ENCODE peak calls at places on chromosomes 1 and 21, in six cellular contexts. One of them, this sample, is unnamed.
A peak's percentile ranks its signal among the peaks of the same experiment; 100 is the strongest.

GRCh38 chr1:17765444-17766411 is 10.6 kb downstream of the ACTL8 start:
- DNase-seq in T-helper 2 cell: no peak
- DNase-seq in NCI-H460: no peak
- DNase-seq in testis: no peak
- DNase-seq in aorta: peak; percentile 82
- DNase-seq in T1000: peak; percentile 82
- DNase-seq in this sample: peak; percentile 93

GRCh38 chr1:57102957-57103356 is 137.1 kb upstream of the C8B start:
- DNase-seq in T-helper 2 cell: no peak
- DNase-seq in testis: no peak
- DNase-seq in T1000: no peak
- DNase-seq in aorta: no peak
- DNase-seq in NCI-H460: no peak
- DNase-seq in this sample: no peak

GRCh38 chr1:63112155-63112914 is 210.0 kb upstream of the FOXD3 start:
- DNase-seq in T1000: peak; percentile 41
- DNase-seq in NCI-H460: no peak
- DNase-seq in aorta: no peak
- DNase-seq in testis: no peak
- DNase-seq in T-helper 2 cell: no peak
- DNase-seq in this sample: peak; percentile 84

GRCh38 chr1:99177465-99177864 is 86.8 kb upstream of the PLPPR4 start:
- DNase-seq in T1000: no peak
- DNase-seq in testis: no peak
- DNase-seq in NCI-H460: no peak
- DNase-seq in aorta: no peak
- DNase-seq in T-helper 2 cell: no peak
- DNase-seq in this sample: no peak

GRCh38 chr21:43906585-43907370 is 41.8 kb downstream of the AGPAT3 start:
- DNase-seq in NCI-H460: no peak
- DNase-seq in aorta: peak; percentile 61
- DNase-seq in testis: no peak
- DNase-seq in T1000: no peak
- DNase-seq in T-helper 2 cell: no peak
- DNase-seq in this sample: no peak

GRCh38 chr1:245180496-245180895 is 25.7 kb downstream of the KIF26B start:
- DNase-seq in testis: no peak
- DNase-seq in T-helper 2 cell: no peak
- DNase-seq in T1000: no peak
- DNase-seq in NCI-H460: no peak
- DNase-seq in aorta: no peak
- DNase-seq in this sample: no peak

GRCh38 chr1:207933205-207933800 is 22.4 kb upstream of the CD34 start:
- DNase-seq in aorta: no peak
- DNase-seq in T-helper 2 cell: no peak
- DNase-seq in T1000: no peak
- DNase-seq in NCI-H460: no peak
- DNase-seq in testis: no peak
- DNase-seq in this sample: no peak

GRCh38 chr1:42114229-42114628 is 39.0 kb upstream of the GUCA2B start:
- DNase-seq in NCI-H460: no peak
- DNase-seq in T-helper 2 cell: no peak
- DNase-seq in aorta: no peak
- DNase-seq in T1000: no peak
- DNase-seq in testis: no peak
- DNase-seq in this sample: no peak

GRCh38 chr1:28887418-28887834 is 26.9 kb upstream of the EPB41 start:
- DNase-seq in aorta: no peak
- DNase-seq in T1000: no peak
- DNase-seq in NCI-H460: no peak
- DNase-seq in testis: no peak
- DNase-seq in T-helper 2 cell: peak; percentile 46
- DNase-seq in this sample: no peak

This sample was measured in brain microvascular endothelial cell.